ENCODE peak calls at places on chromosomes 11 and 22, in eight cellular contexts. G is NCI-H1436; V is left lung; H is CD8-positive, alpha-beta memory T cell; C is tibial nerve; X is neural progenitor cell; Z is fibroblast of lung; Y is HCEC 1CT. B is an unnamed sample.

GRCh38 chr22:49943405-49943765 is 17.2 kb upstream of the PIM3 start:
- DNase-seq in G (no peak), V (no peak), H (no peak), C (no peak), X (no peak), Z (no peak), Y (no peak), B (no peak)

GRCh38 chr22:24413271-24413670 is 14.1 kb upstream of the ADORA2A start:
- DNase-seq in G (no peak), V (no peak), H (no peak), C (no peak), X (no peak), Z (no peak), Y (no peak), B (no peak)

GRCh38 chr11:109196016-109196415 is 226.0 kb upstream of the C11orf87 start:
- DNase-seq in G (no peak), V (no peak), H (no peak), C (no peak), X (no peak), Z (no peak), Y (no peak), B (no peak)

GRCh38 chr11:91394718-91395414 is 829.8 kb upstream of the FAT3 start:
- DNase-seq in G (no peak), V (no peak), H (no peak), C (no peak), X (no peak), Z (no peak), Y (no peak), B (no peak)

GRCh38 chr11:86134580-86135318 is 65.9 kb upstream of the PICALM start:
- DNase-seq in G (no peak), V (no peak), H (no peak), C (no peak), X (no peak), Z (no peak), Y (no peak), B (no peak)

GRCh38 chr22:17303441-17303839 is 65.8 kb upstream of the CECR2 start:
- DNase-seq in G (no peak), V (no peak), H (no peak), C (no peak), X (no peak), Z (no peak), Y (no peak), B (no peak)

GRCh38 chr11:10575999-10576398 is 7.5 kb upstream of the LYVE1 start:
- DNase-seq in G (no peak), V (no peak), H (no peak), C (no peak), X (no peak), Z (no peak), Y (no peak), B (no peak)

GRCh38 chr22:23353696-23354095 is 173.4 kb downstream of the BCR start:
- DNase-seq in G (no peak), V (no peak), H (no peak), C (no peak), X (no peak), Z (no peak), Y (no peak), B (no peak)

GRCh38 chr11:41997860-41998259 is 538.4 kb upstream of the LRRC4C start:
- DNase-seq in G (no peak), V (no peak), H (no peak), C (no peak), X (no peak), Z (no peak), Y (no peak), B (no peak)